ENCODE peak calls at places on chromosomes 5 and 9, in four cellular contexts. One of them, this sample, is unnamed.

GRCh38 chr5:127486471-127486870 is 31.0 kb upstream of the PRRC1 start:
- DNase-seq in BE2C: no peak
- DNase-seq in dorsolateral prefrontal cortex: no peak
- DNase-seq in astrocyte: no peak
- DNase-seq in this sample: no peak

GRCh38 chr5:154587123-154587725 is 109.2 kb upstream of the HAND1 start:
- DNase-seq in BE2C: no peak
- DNase-seq in dorsolateral prefrontal cortex: no peak
- DNase-seq in astrocyte: no peak
- DNase-seq in this sample: no peak

GRCh38 chr9:110820378-110820777 is 151.8 kb downstream of the MUSK start:
- DNase-seq in BE2C: no peak
- DNase-seq in dorsolateral prefrontal cortex: no peak
- DNase-seq in astrocyte: no peak
- DNase-seq in this sample: no peak

GRCh38 chr9:21634951-21635350 is 152.8 kb upstream of the IFNE start:
- DNase-seq in BE2C: no peak
- DNase-seq in dorsolateral prefrontal cortex: no peak
- DNase-seq in astrocyte: no peak
- DNase-seq in this sample: no peak

GRCh38 chr5:10668697-10669096 is 92.3 kb downstream of the DAP start:
- DNase-seq in BE2C: no peak
- DNase-seq in dorsolateral prefrontal cortex: no peak
- DNase-seq in astrocyte: no peak
- DNase-seq in this sample: no peak

GRCh38 chr5:10885026-10885425 is 124.0 kb upstream of the DAP start:
- DNase-seq in BE2C: no peak
- DNase-seq in dorsolateral prefrontal cortex: no peak
- DNase-seq in astrocyte: peak; percentile 95
- DNase-seq in this sample: no peak

GRCh38 chr5:156654444-156654843 is 195.7 kb upstream of the PPP1R2B start:
- DNase-seq in BE2C: no peak
- DNase-seq in dorsolateral prefrontal cortex: no peak
- DNase-seq in astrocyte: no peak
- DNase-seq in this sample: no peak

GRCh38 chr5:140043508-140043872 is 391 bp upstream of the NRG2 start:
- DNase-seq in BE2C: peak; percentile 67
- DNase-seq in dorsolateral prefrontal cortex: peak; percentile 60
- DNase-seq in astrocyte: no peak
- DNase-seq in this sample: no peak

GRCh38 chr9:118444403-118444802 is 740.2 kb downstream of the TLR4 start:
- DNase-seq in BE2C: no peak
- DNase-seq in dorsolateral prefrontal cortex: no peak
- DNase-seq in astrocyte: no peak
- DNase-seq in this sample: no peak

GRCh38 chr9:127177682-127178265 is 55.3 kb upstream of the ANGPTL2 start:
- DNase-seq in BE2C: no peak
- DNase-seq in dorsolateral prefrontal cortex: peak; percentile 9
- DNase-seq in astrocyte: no peak
- DNase-seq in this sample: peak; percentile 11

GRCh38 chr9:99549441-99549840 is 272.2 kb upstream of the NR4A3 start:
- DNase-seq in BE2C: no peak
- DNase-seq in dorsolateral prefrontal cortex: no peak
- DNase-seq in astrocyte: no peak
- DNase-seq in this sample: no peak

GRCh38 chr5:152688561-152689274 is 283.6 kb upstream of the NMUR2 start:
- DNase-seq in BE2C: no peak
- DNase-seq in dorsolateral prefrontal cortex: peak; percentile 46
- DNase-seq in astrocyte: peak; percentile 99
- DNase-seq in this sample: peak; percentile 18

GRCh38 chr9:81915801-81916505 is 12.3 kb upstream of the SPATA31D4 start:
- DNase-seq in BE2C: no peak
- DNase-seq in dorsolateral prefrontal cortex: no peak
- DNase-seq in astrocyte: peak; percentile 86
- DNase-seq in this sample: no peak

GRCh38 chr5:95806687-95807086 is 15.8 kb downstream of the GLRX start:
- DNase-seq in BE2C: no peak
- DNase-seq in dorsolateral prefrontal cortex: no peak
- DNase-seq in astrocyte: no peak
- DNase-seq in this sample: no peak

GRCh38 chr9:96141666-96142065 is 160.3 kb downstream of the HSD17B3 start:
- DNase-seq in BE2C: no peak
- DNase-seq in dorsolateral prefrontal cortex: no peak
- DNase-seq in astrocyte: no peak
- DNase-seq in this sample: no peak

GRCh38 chr9:13524245-13524644 is 244.8 kb upstream of the MPDZ start:
- DNase-seq in BE2C: no peak
- DNase-seq in dorsolateral prefrontal cortex: no peak
- DNase-seq in astrocyte: peak; percentile 51
- DNase-seq in this sample: no peak

GRCh38 chr9:13144176-13144820 is 135.2 kb downstream of the MPDZ start:
- DNase-seq in BE2C: no peak
- DNase-seq in dorsolateral prefrontal cortex: no peak
- DNase-seq in astrocyte: peak; percentile 4
- DNase-seq in this sample: no peak

GRCh38 chr5:33788922-33789321 is 102.9 kb downstream of the ADAMTS12 start:
- DNase-seq in BE2C: no peak
- DNase-seq in dorsolateral prefrontal cortex: no peak
- DNase-seq in astrocyte: peak; percentile 99
- DNase-seq in this sample: no peak

GRCh38 chr9:129234491-129234890 is 56.4 kb upstream of the IER5L start:
- DNase-seq in BE2C: peak; percentile 4
- DNase-seq in dorsolateral prefrontal cortex: no peak
- DNase-seq in astrocyte: no peak
- DNase-seq in this sample: no peak

GRCh38 chr9:128419061-128419925 is 1.4 kb upstream of the CERCAM start:
- DNase-seq in BE2C: peak; percentile 52
- DNase-seq in dorsolateral prefrontal cortex: peak; percentile 53
- DNase-seq in astrocyte: no peak
- DNase-seq in this sample: peak; percentile 37

GRCh38 chr9:90915693-90916092 is 114.1 kb downstream of the SYK start:
- DNase-seq in BE2C: peak; percentile 60
- DNase-seq in dorsolateral prefrontal cortex: no peak
- DNase-seq in astrocyte: no peak
- DNase-seq in this sample: no peak

GRCh38 chr9:15873573-15874177 is 320.8 kb downstream of the CCDC171 start:
- DNase-seq in BE2C: no peak
- DNase-seq in dorsolateral prefrontal cortex: no peak
- DNase-seq in astrocyte: peak; percentile 47
- DNase-seq in this sample: no peak

GRCh38 chr5:58348996-58349728 is 110.7 kb downstream of the PLK2 start:
- DNase-seq in BE2C: no peak
- DNase-seq in dorsolateral prefrontal cortex: no peak
- DNase-seq in astrocyte: no peak
- DNase-seq in this sample: no peak

GRCh38 chr5:126519637-126520592 is 75.1 kb downstream of the ALDH7A1 start:
- DNase-seq in BE2C: no peak
- DNase-seq in dorsolateral prefrontal cortex: peak; percentile 68
- DNase-seq in astrocyte: no peak
- DNase-seq in this sample: peak; percentile 85

GRCh38 chr5:126483156-126483555 is 59.9 kb downstream of the GRAMD2B start:
- DNase-seq in BE2C: no peak
- DNase-seq in dorsolateral prefrontal cortex: no peak
- DNase-seq in astrocyte: no peak
- DNase-seq in this sample: no peak

GRCh38 chr5:16791036-16791705 is 144.9 kb downstream of the MYO10 start:
- DNase-seq in BE2C: peak; percentile 19
- DNase-seq in dorsolateral prefrontal cortex: no peak
- DNase-seq in astrocyte: peak; percentile 61
- DNase-seq in this sample: no peak

GRCh38 chr9:13532407-13532806 is 252.9 kb upstream of the MPDZ start:
- DNase-seq in BE2C: no peak
- DNase-seq in dorsolateral prefrontal cortex: no peak
- DNase-seq in astrocyte: peak; percentile 41
- DNase-seq in this sample: no peak

GRCh38 chr5:178067705-178068104 is 45.6 kb upstream of the N4BP3 start:
- DNase-seq in BE2C: no peak
- DNase-seq in dorsolateral prefrontal cortex: no peak
- DNase-seq in astrocyte: no peak
- DNase-seq in this sample: no peak

GRCh38 chr5:44932922-44933585 is 124.3 kb downstream of the MRPS30 start:
- DNase-seq in BE2C: no peak
- DNase-seq in dorsolateral prefrontal cortex: no peak
- DNase-seq in astrocyte: no peak
- DNase-seq in this sample: no peak

GRCh38 chr5:178602752-178603151 is 12.6 kb upstream of the COL23A1 start:
- DNase-seq in BE2C: no peak
- DNase-seq in dorsolateral prefrontal cortex: no peak
- DNase-seq in astrocyte: peak; percentile 40
- DNase-seq in this sample: no peak

GRCh38 chr5:41967401-41967800 is 42.3 kb downstream of the FBXO4 start:
- DNase-seq in BE2C: no peak
- DNase-seq in dorsolateral prefrontal cortex: no peak
- DNase-seq in astrocyte: no peak
- DNase-seq in this sample: no peak

GRCh38 chr5:41973887-41974286 is 48.8 kb downstream of the FBXO4 start:
- DNase-seq in BE2C: no peak
- DNase-seq in dorsolateral prefrontal cortex: no peak
- DNase-seq in astrocyte: no peak
- DNase-seq in this sample: no peak

GRCh38 chr5:41966706-41967105 is 41.6 kb downstream of the FBXO4 start:
- DNase-seq in BE2C: no peak
- DNase-seq in dorsolateral prefrontal cortex: no peak
- DNase-seq in astrocyte: no peak
- DNase-seq in this sample: no peak

GRCh38 chr5:41973087-41973486 is 48.0 kb downstream of the FBXO4 start:
- DNase-seq in BE2C: no peak
- DNase-seq in dorsolateral prefrontal cortex: no peak
- DNase-seq in astrocyte: no peak
- DNase-seq in this sample: no peak

DNA sequence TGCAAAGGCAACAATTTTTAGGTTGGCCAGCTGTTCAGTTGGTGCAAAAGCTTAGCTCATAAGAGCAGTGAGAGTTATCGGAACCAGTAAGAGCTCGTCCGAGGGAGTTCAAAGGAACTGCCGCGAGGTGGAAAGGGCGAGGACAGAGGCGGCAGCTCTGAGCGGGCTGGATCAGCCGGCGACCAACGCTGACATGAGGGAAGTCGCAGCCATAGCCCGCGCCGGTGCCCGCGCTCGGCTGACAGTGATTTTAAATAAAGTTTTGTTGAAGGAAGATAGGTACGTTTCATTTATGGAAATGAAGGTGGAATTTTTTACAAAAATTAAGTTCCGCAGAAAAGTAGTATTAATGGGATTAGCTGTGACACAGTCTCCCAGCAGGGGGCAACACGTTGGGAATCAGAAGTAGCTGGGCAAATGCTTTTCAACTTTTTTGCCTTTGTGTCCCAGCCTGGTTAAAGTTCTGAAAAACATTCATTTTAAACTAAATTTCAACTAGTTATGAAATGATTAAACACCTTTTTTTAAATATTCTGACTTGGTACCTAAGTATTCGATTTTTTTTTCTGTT is 43.2 kb downstream of the FBXO4 start:
- DNase-seq in BE2C: no peak
- DNase-seq in dorsolateral prefrontal cortex: no peak
- DNase-seq in astrocyte: no peak
- DNase-seq in this sample: no peak
- TF ChIP-seq CTCF in BE2C: peak; percentile 31
- TF ChIP-seq CTCF in dorsolateral prefrontal cortex: no peak
- TF ChIP-seq CTCF in astrocyte: no peak
- TF ChIP-seq CTCF in this sample: no peak

DNA sequence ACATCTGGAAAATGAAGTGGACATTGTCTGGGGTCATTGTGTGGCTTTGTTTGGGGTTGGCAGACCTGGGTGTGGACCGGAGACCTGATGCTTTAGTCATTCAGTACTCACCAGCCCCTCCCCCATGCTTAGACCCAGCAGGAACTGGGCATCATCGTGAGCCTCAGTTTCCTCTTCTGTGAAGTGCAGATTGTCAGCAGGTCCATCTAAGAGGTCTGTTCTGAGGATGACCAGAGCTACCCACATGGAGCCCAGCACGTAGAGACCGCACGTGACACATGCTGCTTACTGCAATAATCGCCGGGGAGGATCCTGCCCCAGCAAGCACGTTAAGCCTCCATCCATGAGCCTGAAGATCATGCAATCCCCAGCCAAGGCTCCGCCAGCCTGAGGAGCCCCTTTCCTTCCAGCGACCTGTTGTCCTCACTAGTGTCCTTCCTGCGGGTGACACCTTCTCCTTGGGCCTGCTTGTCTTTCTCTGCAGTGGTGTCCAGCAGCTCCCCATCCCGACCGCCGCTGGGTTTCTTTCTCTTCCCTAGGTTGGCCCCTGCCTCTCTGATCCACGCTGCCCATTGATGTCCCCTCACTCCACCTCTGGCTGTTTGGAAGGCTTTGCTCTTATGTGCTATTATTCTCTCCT is 26.7 kb upstream of the IRX4 start:
- DNase-seq in BE2C: peak; percentile 3
- DNase-seq in dorsolateral prefrontal cortex: no peak
- DNase-seq in astrocyte: no peak
- DNase-seq in this sample: no peak
- H3K27me3 ChIP-seq in BE2C: peaks cover 50% of the 10 kb centered on the region
- H3K27me3 ChIP-seq in dorsolateral prefrontal cortex: no peaks in the 10 kb centered on the region
- H3K27me3 ChIP-seq in astrocyte: no peaks in the 10 kb centered on the region
- H3K27me3 ChIP-seq in this sample: no peaks in the 10 kb centered on the region

GRCh38 chr5:141419074-141419880 is 1.6 kb upstream of the PCDHGA11 start:
- DNase-seq in BE2C: no peak
- DNase-seq in dorsolateral prefrontal cortex: no peak
- DNase-seq in astrocyte: no peak
- DNase-seq in this sample: no peak

GRCh38 chr5:141409598-141410306 is 1.9 kb downstream of the PCDHGB6 start:
- DNase-seq in BE2C: no peak
- DNase-seq in dorsolateral prefrontal cortex: no peak
- DNase-seq in astrocyte: no peak
- DNase-seq in this sample: no peak

GRCh38 chr5:141411575-141411974 is 1.2 kb upstream of the PCDHGA10 start:
- DNase-seq in BE2C: no peak
- DNase-seq in dorsolateral prefrontal cortex: no peak
- DNase-seq in astrocyte: no peak
- DNase-seq in this sample: no peak

GRCh38 chr5:141412853-141413539 is at the start of gene PCDHGA10:
- DNase-seq in BE2C: peak; percentile 49
- DNase-seq in dorsolateral prefrontal cortex: peak; percentile 37
- DNase-seq in astrocyte: peak; percentile 47
- DNase-seq in this sample: no peak

DNA sequence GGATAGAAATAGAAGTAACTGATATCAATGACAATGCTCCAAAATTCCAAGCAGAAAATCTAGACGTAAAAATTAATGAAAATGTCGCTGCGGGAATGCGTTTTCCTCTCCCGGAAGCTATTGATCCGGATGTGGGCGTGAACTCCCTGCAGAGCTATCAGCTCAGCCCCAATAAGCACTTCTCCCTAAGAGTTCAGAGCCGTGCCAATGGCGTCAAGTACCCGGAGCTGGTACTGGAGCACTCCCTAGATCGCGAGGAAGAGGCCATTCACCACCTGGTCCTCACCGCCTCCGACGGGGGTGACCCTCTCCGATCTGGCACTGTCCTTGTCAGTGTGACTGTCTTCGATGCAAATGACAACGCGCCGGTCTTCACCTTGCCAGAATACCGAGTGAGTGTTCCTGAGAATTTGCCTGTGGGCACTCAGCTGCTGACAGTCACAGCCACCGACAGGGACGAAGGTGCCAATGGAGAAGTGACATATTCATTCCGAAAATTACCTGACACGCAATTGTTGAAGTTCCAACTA is 818 bp downstream of the PCDHGA10 start:
- DNase-seq in BE2C: no peak
- DNase-seq in dorsolateral prefrontal cortex: no peak
- DNase-seq in astrocyte: no peak
- DNase-seq in this sample: no peak
- TF ChIP-seq CTCF in BE2C: no peak
- TF ChIP-seq CTCF in dorsolateral prefrontal cortex: no peak
- TF ChIP-seq CTCF in astrocyte: no peak
- TF ChIP-seq CTCF in this sample: no peak

GRCh38 chr5:43042626-43043399 is 2.7 kb upstream of the ANXA2R start:
- DNase-seq in BE2C: peak; percentile 67
- DNase-seq in dorsolateral prefrontal cortex: peak; percentile 61
- DNase-seq in astrocyte: peak; percentile 75
- DNase-seq in this sample: peak; percentile 66
- H3K27me3 ChIP-seq in BE2C: peaks cover 24% of the 10 kb centered on the region
- H3K27me3 ChIP-seq in dorsolateral prefrontal cortex: peaks cover 53% of the 10 kb centered on the region
- H3K27me3 ChIP-seq in astrocyte: no peaks in the 10 kb centered on the region
- H3K27me3 ChIP-seq in this sample: no peaks in the 10 kb centered on the region

This sample was measured in uterus.